ENCODE peak calls at places on chromosomes 3 and 15, in four cellular contexts. One of them, this sample, is unnamed.

GRCh38 chr3:59641169-59641914 is 591.5 kb upstream of the CFAP20DC start:
- DNase-seq in A549: no peak
- DNase-seq in HepG2: no peak
- DNase-seq in GM12878: no peak
- DNase-seq in this sample: no peak

GRCh38 chr15:42933886-42934667 is 13.5 kb upstream of the TTBK2 start:
- DNase-seq in A549: no peak
- DNase-seq in HepG2: peak
- DNase-seq in GM12878: no peak
- DNase-seq in this sample: peak

GRCh38 chr3:4827767-4828166 is 151.5 kb upstream of the BHLHE40 start:
- DNase-seq in A549: peak
- DNase-seq in HepG2: no peak
- DNase-seq in GM12878: no peak
- DNase-seq in this sample: peak

GRCh38 chr3:9770276-9770812 is 597 bp upstream of the CAMK1 start:
- DNase-seq in A549: peak
- DNase-seq in HepG2: peak
- DNase-seq in GM12878: no peak
- DNase-seq in this sample: no peak

GRCh38 chr3:49493901-49494300 is 23.8 kb downstream of the DAG1 start:
- DNase-seq in A549: no peak
- DNase-seq in HepG2: no peak
- DNase-seq in GM12878: no peak
- DNase-seq in this sample: no peak

GRCh38 chr15:101124731-101125558 is 126.9 kb downstream of the CHSY1 start:
- DNase-seq in A549: no peak
- DNase-seq in HepG2: no peak
- DNase-seq in GM12878: peak
- DNase-seq in this sample: peak

GRCh38 chr3:10397879-10398278 is 77.0 kb upstream of the SEC13 start:
- DNase-seq in A549: no peak
- DNase-seq in HepG2: no peak
- DNase-seq in GM12878: no peak
- DNase-seq in this sample: no peak

GRCh38 chr3:136929984-136930671 is 27.7 kb upstream of the IL20RB start:
- DNase-seq in A549: peak
- DNase-seq in HepG2: no peak
- DNase-seq in GM12878: no peak
- DNase-seq in this sample: no peak

GRCh38 chr15:20358066-20358780 is 183.4 kb downstream of the GOLGA6L6 start:
- DNase-seq in A549: no peak
- DNase-seq in HepG2: no peak
- DNase-seq in GM12878: no peak
- DNase-seq in this sample: no peak

GRCh38 chr3:197599089-197599765 is 43.5 kb upstream of the BDH1 start:
- DNase-seq in A549: peak
- DNase-seq in HepG2: peak
- DNase-seq in GM12878: peak
- DNase-seq in this sample: peak

GRCh38 chr3:194137314-194138097 is 1.6 kb downstream of the HES1 start:
- DNase-seq in A549: peak
- DNase-seq in HepG2: peak
- DNase-seq in GM12878: no peak
- DNase-seq in this sample: peak

GRCh38 chr15:66139816-66140215 is 113.7 kb downstream of the MEGF11 start:
- DNase-seq in A549: no peak
- DNase-seq in HepG2: no peak
- DNase-seq in GM12878: no peak
- DNase-seq in this sample: no peak

GRCh38 chr3:38578551-38578950 is 70.9 kb downstream of the SCN5A start:
- DNase-seq in A549: no peak
- DNase-seq in HepG2: no peak
- DNase-seq in GM12878: no peak
- DNase-seq in this sample: no peak

GRCh38 chr3:16059081-16059537 is 115.4 kb upstream of the GALNT15 start:
- DNase-seq in A549: peak
- DNase-seq in HepG2: no peak
- DNase-seq in GM12878: no peak
- DNase-seq in this sample: no peak

GRCh38 chr3:16059700-16060357 is 114.7 kb upstream of the GALNT15 start:
- DNase-seq in A549: no peak
- DNase-seq in HepG2: no peak
- DNase-seq in GM12878: no peak
- DNase-seq in this sample: no peak

GRCh38 chr3:16060945-16061344 is 113.5 kb upstream of the GALNT15 start:
- DNase-seq in A549: peak
- DNase-seq in HepG2: no peak
- DNase-seq in GM12878: no peak
- DNase-seq in this sample: no peak

GRCh38 chr3:16061491-16061890 is 113.0 kb upstream of the GALNT15 start:
- DNase-seq in A549: no peak
- DNase-seq in HepG2: no peak
- DNase-seq in GM12878: no peak
- DNase-seq in this sample: no peak

GRCh38 chr3:16060358-16060852 is 114.1 kb upstream of the GALNT15 start:
- DNase-seq in A549: peak
- DNase-seq in HepG2: peak
- DNase-seq in GM12878: no peak
- DNase-seq in this sample: no peak
- TF ChIP-seq MAX in A549: peak
- TF ChIP-seq MAX in HepG2: peak
- TF ChIP-seq MAX in GM12878: no peak
- TF ChIP-seq MAX in this sample: no peak

DNA sequence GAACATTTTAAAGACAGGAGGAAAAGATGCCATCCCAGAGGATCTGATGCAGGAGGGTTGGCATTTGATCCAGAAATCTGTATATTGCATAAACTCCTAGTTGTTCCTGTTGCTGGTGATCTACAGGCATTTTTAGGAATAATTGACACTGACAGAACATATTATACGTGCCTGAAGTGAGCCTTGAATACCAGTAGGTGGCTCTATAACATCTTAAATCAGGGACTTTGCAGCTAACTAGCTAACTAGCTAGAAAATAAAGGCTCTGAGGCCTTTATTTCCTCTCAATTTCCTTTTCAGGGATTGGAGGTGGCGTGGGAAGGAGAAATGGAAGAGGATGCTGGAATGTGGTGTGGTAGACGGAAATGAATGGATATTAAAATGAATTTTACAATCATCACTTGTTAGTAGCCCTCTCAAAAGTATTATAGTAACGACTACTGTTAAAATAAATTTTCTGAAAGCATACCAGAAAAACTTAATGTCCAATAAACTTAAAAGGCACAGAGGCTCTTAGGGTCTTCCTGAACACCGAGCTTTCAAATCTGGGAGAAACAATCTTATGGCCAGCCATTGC is 73.9 kb upstream of the ZBED2 start:
- DNase-seq in A549: peak
- DNase-seq in HepG2: peak
- DNase-seq in GM12878: no peak
- DNase-seq in this sample: peak
- TF ChIP-seq MYC in A549: no peak
- TF ChIP-seq MYC in HepG2: no peak
- TF ChIP-seq MYC in GM12878: no peak
- TF ChIP-seq MYC in this sample: no peak

DNA sequence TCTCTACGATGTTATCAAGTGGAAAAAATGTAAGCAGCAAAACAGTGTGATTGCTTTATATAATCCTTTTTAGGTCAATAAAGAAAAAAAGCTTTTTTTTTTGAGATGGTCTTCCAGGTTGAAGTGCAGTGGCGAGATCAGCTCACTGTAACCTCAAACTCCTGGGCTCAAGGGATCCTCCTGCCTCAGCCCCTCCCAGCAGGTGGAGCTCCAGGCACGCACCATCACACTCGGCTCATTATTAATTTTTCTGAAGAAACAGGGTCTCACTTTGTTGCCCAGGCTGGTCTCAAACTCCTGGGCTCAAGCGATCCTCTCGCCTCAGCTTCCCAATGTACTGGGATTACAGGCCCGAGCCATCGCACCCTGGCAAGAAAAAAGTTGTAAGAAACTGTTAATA is 17.3 kb downstream of the RNF168 start:
- DNase-seq in A549: no peak
- DNase-seq in HepG2: no peak
- DNase-seq in GM12878: no peak
- DNase-seq in this sample: peak
- TF ChIP-seq CTCF in A549: peak
- TF ChIP-seq CTCF in HepG2: peak
- TF ChIP-seq CTCF in GM12878: peak
- TF ChIP-seq CTCF in this sample: peak

DNA sequence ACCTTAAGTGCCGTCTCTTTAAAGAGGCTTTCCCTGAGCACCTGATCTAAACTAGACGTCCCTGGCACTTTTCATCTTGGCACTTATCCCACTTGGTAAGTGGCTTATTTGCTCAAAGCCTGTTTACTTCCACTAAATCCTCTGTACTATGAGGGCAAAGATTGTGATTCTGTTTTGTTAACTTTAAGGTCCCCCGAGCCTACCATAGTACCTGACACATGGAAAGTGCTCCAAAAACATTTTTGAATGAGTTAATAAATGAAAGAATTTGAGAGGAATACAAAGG is 323.4 kb upstream of the TLE3 start:
- DNase-seq in A549: no peak
- DNase-seq in HepG2: peak
- DNase-seq in GM12878: no peak
- DNase-seq in this sample: no peak
- TF ChIP-seq MAX in A549: no peak
- TF ChIP-seq MAX in HepG2: no peak
- TF ChIP-seq MAX in GM12878: no peak
- TF ChIP-seq MAX in this sample: no peak

GRCh38 chr3:153160451-153161137 is 1.4 kb upstream of the RAP2B start:
- DNase-seq in A549: peak
- DNase-seq in HepG2: peak
- DNase-seq in GM12878: peak
- DNase-seq in this sample: peak
- TF ChIP-seq MYC in A549: peak
- TF ChIP-seq MYC in HepG2: peak
- TF ChIP-seq MYC in GM12878: no peak
- TF ChIP-seq MYC in this sample: peak

DNA sequence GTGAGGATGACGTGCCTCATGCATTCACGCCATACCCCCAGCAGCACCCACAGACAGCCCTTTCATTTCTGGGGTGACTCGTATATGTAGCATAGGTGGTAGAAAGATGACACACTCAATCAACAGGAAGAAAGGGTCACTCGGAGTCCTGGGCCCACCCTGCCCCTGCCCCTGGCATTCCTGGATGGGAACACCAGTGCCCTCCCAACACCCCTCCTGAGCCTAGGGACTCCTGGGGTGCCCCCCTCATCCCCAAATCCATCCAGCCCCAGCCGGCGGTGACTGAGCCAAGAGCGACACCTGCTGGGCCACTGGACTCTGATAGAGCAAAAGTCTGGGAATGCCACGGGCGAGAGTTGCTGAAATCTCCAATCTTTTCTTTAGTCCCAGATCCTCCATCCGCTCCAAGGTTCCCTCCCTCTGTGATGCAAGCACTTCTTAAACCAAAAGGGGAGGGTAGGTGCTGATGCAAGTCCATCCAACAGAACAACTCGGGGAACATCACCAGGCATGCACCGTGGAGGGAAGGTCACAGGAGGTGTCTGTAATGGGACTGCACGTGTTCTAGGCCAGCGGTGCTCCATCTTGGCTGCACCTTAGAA is 31.1 kb downstream of the ACAN start:
- DNase-seq in A549: peak
- DNase-seq in HepG2: no peak
- DNase-seq in GM12878: no peak
- DNase-seq in this sample: no peak
- TF ChIP-seq CTCF in A549: peak
- TF ChIP-seq CTCF in HepG2: peak
- TF ChIP-seq CTCF in GM12878: peak
- TF ChIP-seq CTCF in this sample: peak

This sample was measured in NB4.